ENCODE peak calls at places on chromosomes 3 and 15, in five cellular contexts. J is left ventricle myocardium inferior, S is WTC11, V is cardiac muscle cell, O is brain microvascular endothelial cell. I is an unnamed sample.

GRCh38 chr15:57026016-57026602 is 107.7 kb downstream of the TCF12 start:
- DNase-seq in J (no peak), S (no peak), V (no peak), O (no peak), I (no peak)

GRCh38 chr3:139974809-139975425 is 39.9 kb downstream of the CLSTN2 start:
- DNase-seq in J (no peak), S (no peak), V (no peak), O (no peak), I (no peak)

GRCh38 chr3:146337991-146338390 is 87.1 kb upstream of the PLSCR4 start:
- DNase-seq in J (no peak), S (no peak), V (no peak), O (no peak), I (no peak)

GRCh38 chr3:190737451-190737850 is 125.0 kb downstream of the GMNC start:
- DNase-seq in J (no peak), S (no peak), V (no peak), O (no peak), I (no peak)

GRCh38 chr15:90496791-90497190 is 32.9 kb upstream of the CRTC3 start:
- DNase-seq in J (no peak), S (no peak), V (peak), O (peak), I (no peak)

GRCh38 chr15:40232625-40233070 is 6.2 kb upstream of the PAK6 start:
- DNase-seq in J (no peak), S (no peak), V (peak), O (no peak), I (no peak)

GRCh38 chr3:45947361-45947760 is 4.1 kb downstream of the CXCR6 start:
- DNase-seq in J (no peak), S (no peak), V (no peak), O (no peak), I (peak)

GRCh38 chr15:50218291-50218690 is 36.3 kb downstream of the SLC27A2 start:
- DNase-seq in J (no peak), S (no peak), V (peak), O (no peak), I (no peak)

GRCh38 chr3:183275418-183275817 is 22.4 kb downstream of the B3GNT5 start:
- DNase-seq in J (no peak), S (no peak), V (peak), O (peak), I (no peak)

GRCh38 chr3:98962189-98962930 is 60.9 kb upstream of the DCBLD2 start:
- DNase-seq in J (no peak), S (no peak), V (peak), O (peak), I (peak)

GRCh38 chr3:50525191-50525590 is 21.8 kb upstream of the CACNA2D2 start:
- DNase-seq in J (no peak), S (no peak), V (no peak), O (no peak), I (no peak)

GRCh38 chr3:35439626-35440025 is 199.7 kb upstream of the ARPP21 start:
- DNase-seq in J (no peak), S (no peak), V (no peak), O (no peak), I (no peak)

GRCh38 chr15:95247068-95247984 is 1016.0 kb downstream of the MCTP2 start:
- DNase-seq in J (no peak), S (no peak), V (peak), O (peak), I (peak)

GRCh38 chr15:76996526-76997401 is 1.8 kb downstream of the PSTPIP1 start:
- DNase-seq in J (peak), S (no peak), V (peak), O (no peak), I (no peak)

GRCh38 chr3:103127737-103128136 is 692.9 kb downstream of the ZPLD1 start:
- DNase-seq in J (no peak), S (no peak), V (no peak), O (no peak), I (no peak)

GRCh38 chr3:152405915-152406802 is 137.4 kb downstream of the MBNL1 start:
- DNase-seq in J (no peak), S (no peak), V (peak), O (peak), I (peak)

GRCh38 chr15:65077981-65078352 is 1.4 kb downstream of the KBTBD13 start:
- DNase-seq in J (peak), S (peak), V (peak), O (peak), I (no peak)

GRCh38 chr3:66478923-66479322 is 21.9 kb downstream of the LRIG1 start:
- DNase-seq in J (no peak), S (no peak), V (no peak), O (no peak), I (no peak)

GRCh38 chr3:82643948-82644347 is 882.5 kb upstream of the GBE1 start:
- DNase-seq in J (no peak), S (peak), V (no peak), O (no peak), I (no peak)

GRCh38 chr3:78154521-78155186 is 1114.8 kb downstream of the ROBO2 start:
- DNase-seq in J (no peak), S (no peak), V (peak), O (no peak), I (no peak)

GRCh38 chr15:49627407-49627877 is 6.6 kb downstream of the DTWD1 start:
- DNase-seq in J (no peak), S (no peak), V (peak), O (peak), I (peak)

GRCh38 chr3:72727207-72727606 is 121.0 kb downstream of the SHQ1 start:
- DNase-seq in J (no peak), S (no peak), V (peak), O (no peak), I (no peak)

GRCh38 chr3:157182879-157183278 is 22.9 kb upstream of the CCNL1 start:
- DNase-seq in J (no peak), S (no peak), V (peak), O (peak), I (no peak)
- TF ChIP-seq CTCF in J (no peak), S (no peak), V (no peak), O (peak), I (peak)

GRCh38 chr3:160213181-160213580 is 12.0 kb upstream of the C3orf80 start:
- DNase-seq in J (no peak), S (no peak), V (no peak), O (no peak), I (no peak)

GRCh38 chr3:160205606-160206005 is 19.6 kb upstream of the C3orf80 start:
- DNase-seq in J (no peak), S (no peak), V (peak), O (no peak), I (no peak)

DNA sequence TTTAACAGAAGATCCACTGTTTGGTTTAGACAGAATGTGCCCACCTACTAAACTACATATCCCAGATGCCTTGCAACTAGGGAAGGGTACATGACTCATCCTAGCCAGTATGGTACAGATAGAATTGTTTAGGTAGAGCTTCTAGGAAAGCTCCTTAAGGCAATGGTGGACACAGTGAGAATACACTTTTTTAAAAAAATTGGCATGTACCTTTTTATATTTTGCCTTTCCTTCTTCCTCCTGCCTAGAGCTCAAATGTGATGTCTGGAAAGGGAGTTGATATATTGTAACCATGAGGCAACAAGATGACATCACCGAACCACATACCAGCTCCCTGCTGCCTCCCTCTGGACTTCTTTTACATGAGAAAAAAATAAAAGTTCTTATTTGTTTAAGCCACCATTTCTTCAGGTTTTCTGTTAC is 14.4 kb upstream of the C3orf80 start:
- DNase-seq in J (no peak), S (no peak), V (peak), O (peak), I (peak)
- TF ChIP-seq CTCF in J (no peak), S (no peak), V (peak), O (peak), I (peak)

DNA sequence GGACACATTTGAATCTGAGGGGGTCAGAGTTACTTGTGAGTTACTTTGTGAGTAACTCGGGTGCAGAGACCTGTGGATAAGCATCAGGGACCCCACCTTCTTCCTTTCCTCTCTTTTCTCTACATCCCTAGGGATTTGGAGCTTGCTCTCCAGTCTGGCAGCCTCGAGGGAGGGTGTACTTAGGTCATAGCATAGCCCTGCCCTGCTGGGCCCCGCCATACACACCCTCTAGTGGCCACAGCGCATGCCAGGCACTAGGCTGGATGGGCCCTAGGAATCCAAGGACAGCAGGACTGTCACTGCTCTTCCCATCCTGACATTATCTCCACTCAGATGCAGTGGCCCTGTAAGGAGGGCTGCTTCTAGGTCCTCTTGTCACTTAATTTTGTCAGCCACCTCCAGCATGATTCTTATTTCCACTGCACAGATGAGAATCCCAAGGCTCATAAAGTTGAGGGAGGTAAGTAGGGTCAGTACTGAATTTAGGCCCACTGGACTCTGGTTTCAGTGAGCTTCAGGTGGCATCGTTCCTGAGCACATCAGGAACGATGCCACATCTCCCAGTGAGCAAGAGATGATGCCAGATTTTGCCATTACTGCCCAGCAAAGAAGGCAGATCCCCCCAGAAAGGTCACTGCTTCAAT is 3.6 kb upstream of the SMAD6 start:
- DNase-seq in J (peak), S (peak), V (peak), O (peak), I (peak)
- TF ChIP-seq CTCF in J (peak), S (no peak), V (peak), O (peak), I (peak)

GRCh38 chr3:162295323-162295983 is 798.8 kb downstream of the OTOL1 start:
- DNase-seq in J (no peak), S (no peak), V (peak), O (peak), I (peak)
- TF ChIP-seq CTCF in J (no peak), S (no peak), V (no peak), O (no peak), I (no peak)

GRCh38 chr3:11662392-11662990 is 18.8 kb upstream of the VGLL4 start:
- DNase-seq in J (no peak), S (no peak), V (peak), O (no peak), I (peak)
- TF ChIP-seq CTCF in J (peak), S (peak), V (peak), O (peak), I (peak)

DNA sequence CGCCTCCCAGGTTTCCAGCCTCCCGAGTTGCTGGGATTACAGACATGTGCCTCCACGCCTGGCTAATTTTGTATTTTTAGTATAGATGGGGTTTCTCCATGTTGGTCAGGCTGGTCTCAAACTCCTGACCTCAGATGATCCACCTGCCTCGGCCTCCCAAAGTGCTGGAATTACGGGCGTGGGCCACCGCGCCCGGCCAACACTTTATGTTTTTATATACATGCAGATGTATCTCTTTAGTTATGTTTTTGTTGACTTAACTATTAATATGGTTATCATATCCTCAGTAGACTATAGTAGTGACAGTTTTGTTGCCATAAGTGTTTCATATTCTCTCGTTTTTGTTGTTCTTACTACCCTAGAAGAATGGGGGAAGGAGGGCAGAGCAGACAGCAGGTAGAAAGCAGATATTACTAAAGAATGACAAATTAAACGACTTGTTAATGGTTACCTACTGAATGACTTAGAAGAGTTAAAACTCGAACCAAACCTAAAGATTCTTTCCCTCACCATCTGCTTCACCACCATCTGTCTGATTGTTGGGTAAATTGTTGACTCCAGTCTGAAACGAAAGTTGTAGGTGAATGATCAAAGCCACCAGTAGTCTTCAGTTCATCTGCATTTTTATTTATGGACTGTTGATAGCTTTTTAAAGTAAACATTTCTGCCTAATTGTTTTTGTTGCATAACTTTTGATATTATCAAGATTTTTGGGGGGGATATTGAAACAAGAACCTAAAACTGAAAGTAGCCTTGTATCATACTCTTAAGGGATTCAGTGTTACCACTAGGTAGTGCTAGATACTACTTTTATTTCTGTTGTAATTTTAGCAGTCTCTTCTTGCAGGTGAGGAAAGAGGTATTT is 89.3 kb downstream of the RASA2 start:
- DNase-seq in J (no peak), S (no peak), V (peak), O (no peak), I (peak)
- TF ChIP-seq CTCF in J (peak), S (no peak), V (peak), O (peak), I (peak)

I was measured in HFFc6.